ENCODE peak calls at places on chromosomes 11 and 22, in six cellular contexts. S, C, Z, V, R and L are unnamed samples.
A peak's percentile ranks its signal among the peaks of the same experiment; 100 is the strongest.

GRCh38 chr11:57497303-57498247 is 17.9 kb downstream of the SLC43A1 start:
- DNase-seq in Z (no peak), R (no peak), C (no peak), S (no peak), V (no peak), L (no peak)

GRCh38 chr11:17846852-17847453 is 112.4 kb downstream of the KCNC1 start:
- DNase-seq in S (no peak), R (no peak), V (no peak), Z (peak; percentile 73), C (peak; percentile 4), L (no peak)

GRCh38 chr11:31442086-31442485 is 67.3 kb downstream of the IMMP1L start:
- DNase-seq in V (no peak), C (no peak), Z (no peak), R (no peak), S (no peak), L (no peak)

GRCh38 chr11:1831338-1832180 is 3.2 kb upstream of the SYT8 start:
- DNase-seq in C (no peak), R (no peak), V (no peak), S (no peak), Z (no peak), L (no peak)

GRCh38 chr22:39748877-39749276 is 144.7 kb downstream of the ENTHD1 start:
- DNase-seq in S (no peak), Z (peak; percentile 97), V (peak; percentile 89), R (no peak), C (no peak), L (peak; percentile 78)

GRCh38 chr11:77126861-77127673 is 979 bp upstream of the MYO7A start:
- DNase-seq in R (no peak), C (peak; percentile 64), S (peak; percentile 72), V (peak; percentile 69), Z (peak; percentile 39), L (no peak)

GRCh38 chr11:2445948-2446551 is 1.2 kb downstream of the KCNQ1 start:
- DNase-seq in Z (no peak), R (no peak), C (no peak), S (no peak), V (no peak), L (no peak)

GRCh38 chr11:838441-839279 is 3.7 kb downstream of the POLR2L start:
- DNase-seq in S (peak; percentile 72), Z (no peak), V (peak; percentile 43), R (no peak), C (no peak), L (no peak)

GRCh38 chr11:629237-629583 is 2.2 kb upstream of the SCT start:
- DNase-seq in Z (no peak), S (no peak), C (no peak), R (no peak), V (no peak), L (no peak)

GRCh38 chr22:26648011-26648497 is 9.3 kb upstream of the MIAT start:
- DNase-seq in V (no peak), Z (no peak), C (peak; percentile 81), R (peak; percentile 88), S (peak; percentile 87), L (no peak)

GRCh38 chr11:69220581-69221051 is 64.9 kb downstream of the SMIM38 start:
- DNase-seq in C (no peak), V (no peak), R (no peak), Z (no peak), S (peak; percentile 19), L (no peak)

GRCh38 chr22:48897638-48897954 is 930.1 kb downstream of the BRD1 start:
- DNase-seq in S (peak; percentile 19), Z (no peak), V (no peak), C (no peak), R (no peak), L (no peak)

GRCh38 chr22:35842954-35843353 is 125.3 kb downstream of the APOL5 start:
- DNase-seq in V (peak; percentile 74), S (peak; percentile 51), C (no peak), R (no peak), Z (peak; percentile 36), L (peak; percentile 33)

GRCh38 chr11:995752-996420 is 40.6 kb downstream of the MUC6 start:
- DNase-seq in C (peak; percentile 48), R (no peak), Z (no peak), V (peak; percentile 9), S (no peak), L (no peak)

GRCh38 chr22:17772249-17772962 is 1.9 kb downstream of the BID start:
- DNase-seq in V (peak; percentile 18), C (no peak), S (no peak), R (no peak), Z (peak; percentile 42), L (no peak)

GRCh38 chr11:118789501-118790356 is 1.2 kb downstream of the DDX6 start:
- DNase-seq in R (no peak), C (peak; percentile 18), S (no peak), Z (no peak), V (peak; percentile 43), L (peak; percentile 51)

GRCh38 chr11:80297808-80298460 is 857.1 kb upstream of the TENM4 start:
- DNase-seq in Z (peak; percentile 82), S (no peak), V (peak; percentile 90), C (no peak), R (no peak), L (no peak)

GRCh38 chr11:94882931-94883330 is 90.4 kb downstream of the CWC15 start:
- DNase-seq in Z (no peak), S (no peak), C (no peak), V (no peak), R (no peak), L (no peak)

GRCh38 chr22:47375621-47376321 is 613.3 kb downstream of the TBC1D22A start:
- DNase-seq in V (no peak), S (no peak), Z (no peak), R (no peak), C (no peak), L (no peak)

GRCh38 chr22:50314455-50315288 is 7.2 kb upstream of the PLXNB2 start:
- DNase-seq in C (no peak), R (no peak), V (no peak), S (peak; percentile 61), Z (no peak), L (peak; percentile 51)

GRCh38 chr11:111665779-111666178 is 63.5 kb downstream of the SIK2 start:
- DNase-seq in S (no peak), Z (peak; percentile 71), C (peak; percentile 32), R (no peak), V (peak; percentile 69), L (peak; percentile 63)

GRCh38 chr11:2752204-2752772 is 52.5 kb upstream of the KCNQ1OT1 start:
- DNase-seq in S (no peak), Z (peak; percentile 32), C (no peak), V (peak; percentile 18), R (no peak), L (peak; percentile 99)

GRCh38 chr11:72685560-72686480 is 11.6 kb upstream of the PDE2A start:
- DNase-seq in S (no peak), R (no peak), C (no peak), Z (peak; percentile 19), V (no peak), L (no peak)

GRCh38 chr22:17552737-17553136 is 10.6 kb upstream of the SLC25A18 start:
- DNase-seq in S (no peak), Z (no peak), R (no peak), V (no peak), C (no peak), L (no peak)

GRCh38 chr11:68584097-68584496 is 100.2 kb upstream of the GAL start:
- DNase-seq in C (peak; percentile 56), S (peak; percentile 82), Z (peak; percentile 4), V (no peak), R (peak; percentile 56), L (peak; percentile 46)

GRCh38 chr11:10002221-10002620 is 291.8 kb downstream of the SBF2 start:
- DNase-seq in R (no peak), S (no peak), V (no peak), C (no peak), Z (no peak), L (no peak)
- H4K91ac ChIP-seq in R (no peak overlapping the region), S (no peak overlapping the region), V (no peak overlapping the region), C (no peak overlapping the region), Z (no peak overlapping the region), L (no peak overlapping the region)

GRCh38 chr22:42769574-42770447 is 49.1 kb upstream of the A4GALT start:
- DNase-seq in Z (peak; percentile 95), V (peak; percentile 89), S (no peak), R (no peak), C (no peak), L (peak; percentile 69)
- H3K23ac ChIP-seq in Z (peak overlapping the region; percentile 50), V (no peak overlapping the region), S (no peak overlapping the region), R (no peak overlapping the region), C (no peak overlapping the region), L (no peak overlapping the region)

DNA sequence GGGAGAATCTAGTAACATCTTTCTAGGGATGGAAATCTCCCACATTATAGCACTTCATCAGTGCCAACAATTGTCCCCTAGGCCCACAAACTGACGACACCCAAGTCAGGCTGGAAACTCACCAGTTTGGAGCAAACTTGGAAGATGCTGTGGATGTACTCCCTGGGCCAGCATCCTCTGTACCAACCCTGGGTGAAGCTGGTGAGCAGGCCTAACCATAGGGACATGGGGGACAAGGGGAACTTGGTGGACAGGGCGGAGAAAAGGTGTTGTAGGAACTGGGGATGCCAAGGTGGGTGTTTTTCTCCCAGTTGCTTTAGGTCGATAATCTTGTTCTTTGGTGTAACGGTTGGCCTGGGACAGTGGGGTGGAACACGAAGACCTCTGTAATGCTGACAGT is 42.2 kb downstream of the DRG1 start:
- DNase-seq in V (no peak), S (no peak), R (no peak), C (no peak), Z (no peak), L (no peak)
- H4K91ac ChIP-seq in V (peak overlapping the region; percentile 39), S (no peak overlapping the region), R (no peak overlapping the region), C (no peak overlapping the region), Z (no peak overlapping the region), L (no peak overlapping the region)

GRCh38 chr11:122523841-122524531 is 131.5 kb upstream of the UBASH3B start:
- DNase-seq in C (no peak), V (no peak), S (peak; percentile 56), R (no peak), Z (no peak), L (no peak)
- H3K23ac ChIP-seq in C (no peak overlapping the region), V (no peak overlapping the region), S (no peak overlapping the region), R (no peak overlapping the region), Z (no peak overlapping the region), L (no peak overlapping the region)

DNA sequence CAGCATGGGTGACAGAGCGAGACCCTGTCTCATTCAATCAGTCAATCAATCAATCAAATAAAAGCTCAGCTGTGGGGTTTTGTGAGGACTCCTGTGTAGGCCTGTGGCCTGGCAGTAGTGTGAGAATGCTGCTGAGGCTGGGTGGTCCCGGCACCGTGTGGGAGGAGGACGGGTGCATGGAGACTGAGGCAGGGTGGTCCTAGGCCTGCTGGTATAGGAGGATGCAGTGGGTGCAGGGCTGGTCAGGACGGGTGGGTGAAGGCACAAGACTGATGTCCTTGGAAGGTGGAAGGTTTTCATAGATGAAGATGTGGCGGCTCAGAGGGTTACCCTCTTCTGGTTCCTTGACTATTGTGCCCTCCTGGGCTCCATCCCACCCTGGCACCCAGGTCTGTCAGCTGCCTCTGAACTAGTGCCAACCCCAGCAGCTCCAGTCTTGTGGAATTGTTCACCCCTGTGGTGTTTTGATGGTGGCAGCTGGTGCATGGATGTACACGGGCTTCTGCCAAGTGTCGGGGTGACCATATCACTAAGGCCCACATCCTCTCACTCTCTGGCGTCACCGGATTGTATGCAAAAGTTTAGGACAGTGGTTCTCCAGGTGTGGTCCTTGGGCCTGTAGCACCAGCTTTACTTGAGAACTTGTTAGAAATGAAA is 23.7 kb downstream of the TANGO2 start:
- DNase-seq in V (no peak), C (no peak), R (no peak), S (no peak), Z (no peak), L (no peak)
- H4K91ac ChIP-seq in V (no peak overlapping the region), C (no peak overlapping the region), R (no peak overlapping the region), S (no peak overlapping the region), Z (no peak overlapping the region), L (no peak overlapping the region)

GRCh38 chr22:41619979-41620645 is 731 bp downstream of the DESI1 start:
- DNase-seq in Z (no peak), R (no peak), V (peak; percentile 44), C (peak; percentile 3), S (peak; percentile 57), L (peak; percentile 14)
- H3K23ac ChIP-seq in Z (peak overlapping the region; percentile 99), R (no peak overlapping the region), V (no peak overlapping the region), C (no peak overlapping the region), S (no peak overlapping the region), L (no peak overlapping the region)